ENCODE peak calls at places on chromosomes 4 and X, in six cellular contexts. I is choroid plexus epithelial cell; G is fibroblast of villous mesenchyme; N is CD8-positive, alpha-beta T cell; L is AG10803; Y is AG09309. A is an unnamed sample.

GRCh38 chrX:40402771-40403533 is 177.8 kb upstream of the ATP6AP2 start:
- DNase-seq in I (peak), G (peak), N (no peak), L (peak), Y (peak), A (peak)

GRCh38 chr4:5747746-5748365 is 36.9 kb downstream of the EVC start:
- DNase-seq in I (peak), G (peak), N (no peak), L (peak), Y (peak), A (peak)

GRCh38 chrX:64975491-64975890 is 759 bp downstream of the ZC4H2 start:
- DNase-seq in I (peak), G (no peak), N (no peak), L (no peak), Y (no peak), A (peak)

GRCh38 chrX:109481986-109482385 is at the start of gene GUCY2F:
- DNase-seq in I (no peak), G (no peak), N (no peak), L (no peak), Y (no peak), A (no peak)

GRCh38 chr4:40427138-40427537 is 92.0 kb downstream of the CHRNA9 start:
- DNase-seq in I (no peak), G (no peak), N (no peak), L (no peak), Y (no peak), A (no peak)

GRCh38 chr4:168917150-168917779 is 92.8 kb downstream of the CBR4 start:
- DNase-seq in I (peak), G (peak), N (no peak), L (peak), Y (no peak), A (peak)

GRCh38 chr4:10639664-10640063 is 44.9 kb downstream of the CLNK start:
- DNase-seq in I (no peak), G (no peak), N (no peak), L (peak), Y (peak), A (no peak)

GRCh38 chrX:87636533-87636932 is 118.9 kb downstream of the KLHL4 start:
- DNase-seq in I (no peak), G (no peak), N (no peak), L (no peak), Y (no peak), A (no peak)

GRCh38 chr4:94363136-94363655 is 20.6 kb upstream of the HPGDS start:
- DNase-seq in I (no peak), G (no peak), N (no peak), L (no peak), Y (no peak), A (peak)

GRCh38 chrX:68146054-68146453 is 287.2 kb downstream of the OPHN1 start:
- DNase-seq in I (peak), G (peak), N (no peak), L (peak), Y (peak), A (peak)

GRCh38 chrX:112844250-112844649 is 3.6 kb upstream of the AMOT start:
- DNase-seq in I (no peak), G (no peak), N (no peak), L (no peak), Y (no peak), A (no peak)

GRCh38 chr4:2805712-2806391 is 13.0 kb downstream of the SH3BP2 start:
- DNase-seq in I (no peak), G (no peak), N (no peak), L (no peak), Y (no peak), A (peak)

GRCh38 chrX:69068295-69069085 is 96.8 kb downstream of the PJA1 start:
- DNase-seq in I (no peak), G (no peak), N (no peak), L (no peak), Y (no peak), A (no peak)

GRCh38 chr4:6395466-6396228 is 76.8 kb downstream of the PPP2R2C start:
- DNase-seq in I (no peak), G (no peak), N (no peak), L (no peak), Y (no peak), A (no peak)

GRCh38 chrX:41332408-41332987 is 1.5 kb upstream of the DDX3X start:
- DNase-seq in I (peak), G (peak), N (peak), L (no peak), Y (no peak), A (peak)

GRCh38 chr4:75769044-75769443 is 44.7 kb downstream of the USO1 start:
- DNase-seq in I (peak), G (peak), N (no peak), L (peak), Y (peak), A (peak)

GRCh38 chrX:110045421-110045820 is 42.5 kb downstream of the TMEM164 start:
- DNase-seq in I (no peak), G (no peak), N (no peak), L (no peak), Y (no peak), A (no peak)

GRCh38 chrX:136250191-136251041 is 784 bp downstream of the MAP7D3 start:
- DNase-seq in I (peak), G (no peak), N (no peak), L (no peak), Y (no peak), A (peak)

GRCh38 chrX:9204560-9204959 is 170.6 kb upstream of the FAM9B start:
- DNase-seq in I (peak), G (peak), N (no peak), L (no peak), Y (no peak), A (no peak)

GRCh38 chrX:40012800-40013682 is 84.7 kb downstream of the BCOR start:
- DNase-seq in I (peak), G (peak), N (no peak), L (peak), Y (no peak), A (peak)

GRCh38 chr4:109077486-109077885 is 225.0 kb downstream of the COL25A1 start:
- DNase-seq in I (peak), G (peak), N (no peak), L (peak), Y (no peak), A (no peak)

GRCh38 chr4:170374770-170375169 is 285.0 kb upstream of the AADAT start:
- DNase-seq in I (peak), G (no peak), N (no peak), L (no peak), Y (no peak), A (no peak)

GRCh38 chr4:142405021-142405991 is 440.8 kb downstream of the INPP4B start:
- DNase-seq in I (peak), G (peak), N (peak), L (peak), Y (peak), A (peak)

GRCh38 chr4:4752576-4753401 is 106.7 kb upstream of the MSX1 start:
- DNase-seq in I (no peak), G (peak), N (no peak), L (peak), Y (peak), A (no peak)

GRCh38 chr4:147590249-147590920 is 26.8 kb upstream of the TMEM184C start:
- DNase-seq in I (peak), G (peak), N (peak), L (peak), Y (no peak), A (peak)

GRCh38 chrX:4182010-4182806 is 468.8 kb upstream of the PRKX start:
- DNase-seq in I (no peak), G (no peak), N (no peak), L (no peak), Y (no peak), A (no peak)

GRCh38 chr4:113436360-113436759 is 325.2 kb downstream of the CAMK2D start:
- DNase-seq in I (peak), G (peak), N (no peak), L (peak), Y (no peak), A (peak)

GRCh38 chr4:188399834-188400233 is 260.6 kb downstream of the TRIML1 start:
- DNase-seq in I (no peak), G (no peak), N (no peak), L (no peak), Y (no peak), A (no peak)

GRCh38 chr4:188408244-188409067 is 269.2 kb downstream of the TRIML1 start:
- DNase-seq in I (no peak), G (no peak), N (no peak), L (peak), Y (peak), A (peak)

GRCh38 chr4:188400456-188400855 is 261.2 kb downstream of the TRIML1 start:
- DNase-seq in I (no peak), G (no peak), N (no peak), L (peak), Y (no peak), A (peak)

DNA sequence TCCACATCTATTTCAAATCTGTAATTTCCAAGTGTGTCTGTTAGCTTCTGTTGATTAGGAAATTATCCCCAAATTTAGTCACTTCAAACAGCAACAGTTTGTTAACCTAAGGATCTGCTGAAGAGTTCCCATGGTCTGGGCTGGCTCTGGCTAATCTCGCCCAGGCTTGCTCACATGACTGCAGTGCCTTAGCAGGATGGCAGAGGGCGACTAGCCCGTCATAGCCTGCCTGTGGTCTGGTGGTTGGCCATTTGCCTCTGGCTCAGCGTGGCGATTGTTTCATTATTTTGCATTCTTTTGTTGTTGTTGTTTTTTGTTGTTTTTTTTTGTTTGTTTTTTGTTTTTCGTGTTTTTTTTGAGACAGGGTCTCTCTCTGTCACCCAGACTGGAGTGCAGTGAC is 264.0 kb downstream of the TRIML1 start:
- DNase-seq in I (no peak), G (no peak), N (no peak), L (peak), Y (no peak), A (no peak)
- TF ChIP-seq CTCF in I (no peak), G (no peak), N (no peak), L (peak), Y (no peak), A (no peak)

DNA sequence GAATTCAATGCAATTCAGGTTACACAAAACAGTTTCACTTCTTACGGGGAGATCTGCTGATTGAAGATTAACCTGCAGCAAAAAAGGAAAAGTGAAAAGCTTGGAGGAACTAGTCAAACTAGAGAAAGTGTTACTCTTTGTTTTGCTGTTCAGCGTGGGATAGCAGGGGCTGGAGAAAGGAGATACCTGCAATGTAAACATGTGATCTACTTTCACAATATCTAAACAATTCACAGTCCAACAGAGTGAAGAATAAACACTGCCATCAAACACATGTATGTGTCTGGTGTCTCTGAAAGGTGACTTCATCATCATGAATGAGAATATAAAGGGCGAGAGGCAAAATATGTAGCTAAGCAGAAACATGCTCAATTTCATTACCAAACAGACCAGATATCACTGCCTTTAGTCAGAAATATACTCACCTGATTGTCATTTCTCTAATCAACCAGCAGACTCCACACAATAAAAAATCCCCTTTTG is 26.4 kb downstream of the NIPAL1 start:
- DNase-seq in I (no peak), G (no peak), N (no peak), L (no peak), Y (no peak), A (no peak)
- H3K4me3 ChIP-seq in I (no peak), G (no peak), N (no peak), L (no peak), Y (no peak), A (no peak)

GRCh38 chr4:139647952-139648351 is 17.7 kb upstream of the MGST2 start:
- DNase-seq in I (no peak), G (no peak), N (no peak), L (no peak), Y (no peak), A (no peak)
- TF ChIP-seq CTCF in I (no peak), G (no peak), N (no peak), L (no peak), Y (no peak), A (no peak)

GRCh38 chr4:172734555-172734954 is 434.1 kb upstream of the GALNT7 start:
- DNase-seq in I (no peak), G (no peak), N (no peak), L (no peak), Y (no peak), A (no peak)
- H3K4me3 ChIP-seq in I (no peak), G (no peak), N (no peak), L (no peak), Y (no peak), A (no peak)

DNA sequence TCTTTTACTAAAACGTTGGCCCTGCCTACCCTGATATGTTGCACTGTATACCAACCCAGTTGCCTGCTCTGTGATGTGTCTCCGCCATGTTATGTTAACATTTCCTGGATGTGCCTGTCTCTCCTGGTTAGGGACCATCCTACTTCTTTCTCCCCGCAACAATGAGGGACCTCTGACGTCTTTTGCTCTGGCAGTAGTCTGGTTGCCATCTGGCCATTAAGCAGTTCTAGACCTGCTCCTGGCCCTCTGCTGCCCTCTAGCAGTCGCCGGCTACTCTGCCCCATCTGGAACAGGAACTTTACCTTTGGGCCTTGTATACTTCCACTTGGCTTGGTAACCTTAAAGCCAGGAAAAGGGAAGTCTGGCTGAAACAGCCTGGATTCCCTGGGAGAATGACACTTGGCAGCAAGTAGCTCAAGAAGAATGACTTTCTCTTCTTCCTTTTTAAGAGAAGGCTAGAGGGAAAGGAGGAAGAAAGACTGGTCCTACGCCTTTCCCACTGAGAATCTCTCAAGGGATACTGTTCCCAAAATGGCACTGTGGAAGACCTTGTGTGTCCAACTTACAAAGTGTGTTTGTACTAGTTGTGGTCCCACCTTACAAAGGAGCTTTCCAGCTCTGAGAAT is 63.5 kb downstream of the GPC3 start:
- DNase-seq in I (peak), G (peak), N (no peak), L (peak), Y (no peak), A (peak)
- TF ChIP-seq CTCF in I (peak), G (peak), N (no peak), L (peak), Y (peak), A (peak)

GRCh38 chr4:112284166-112284565 is 1.5 kb downstream of the TIFA start:
- DNase-seq in I (peak), G (peak), N (no peak), L (peak), Y (no peak), A (peak)
- H3K4me3 ChIP-seq in I (peak), G (peak), N (no peak), L (peak), Y (peak), A (peak)